ENCODE peak calls at places on chromosomes 6 and 20, in ten cellular contexts. B, I, P, A, W, T, O, K, G and L are unnamed samples.

GRCh38 chr6:13695217-13695616 is 16.4 kb downstream of the RANBP9 start:
- DNase-seq in B (no peak), I (no peak), P (no peak), A (no peak), W (no peak), T (no peak), O (no peak), K (no peak), G (no peak), L (no peak)

GRCh38 chr20:58659841-58660240 is 8.8 kb downstream of the STX16 start:
- DNase-seq in B (no peak), I (no peak), P (peak; percentile 15), A (no peak), W (no peak), T (no peak), O (no peak), K (no peak), G (no peak), L (no peak)

GRCh38 chr20:47358052-47358671 is 1.7 kb upstream of the ZMYND8 start:
- DNase-seq in B (no peak), I (no peak), P (no peak), A (no peak), W (no peak), T (no peak), O (no peak), K (peak; percentile 17), G (no peak), L (peak; percentile 65)

GRCh38 chr6:142605922-142606321 is 304.1 kb downstream of the ADGRG6 start:
- DNase-seq in B (no peak), I (no peak), P (no peak), A (no peak), W (no peak), T (no peak), O (no peak), K (no peak), G (peak; percentile 36), L (no peak)

GRCh38 chr20:38250607-38251006 is 9.9 kb downstream of the KIAA1755 start:
- DNase-seq in B (no peak), I (no peak), P (no peak), A (no peak), W (no peak), T (no peak), O (no peak), K (no peak), G (peak; percentile 84), L (no peak)

GRCh38 chr6:159977242-159978214 is 8.6 kb downstream of the IGF2R start:
- DNase-seq in B (no peak), I (no peak), P (no peak), A (no peak), W (no peak), T (no peak), O (peak; percentile 79), K (peak; percentile 66), G (no peak), L (peak; percentile 11)

GRCh38 chr6:37946021-37946420 is 126.5 kb downstream of the ZFAND3 start:
- DNase-seq in B (no peak), I (no peak), P (no peak), A (no peak), W (no peak), T (no peak), O (no peak), K (no peak), G (no peak), L (no peak)

GRCh38 chr20:9323622-9324021 is 190.8 kb upstream of the LAMP5 start:
- DNase-seq in B (no peak), I (peak; percentile 40), P (no peak), A (no peak), W (no peak), T (peak; percentile 13), O (no peak), K (no peak), G (no peak), L (no peak)

GRCh38 chr20:327946-328563 is 2.7 kb downstream of the SOX12 start:
- DNase-seq in B (no peak), I (no peak), P (no peak), A (no peak), W (no peak), T (no peak), O (no peak), K (no peak), G (peak; percentile 41), L (no peak)

GRCh38 chr20:329325-329695 is 4.0 kb downstream of the SOX12 start:
- DNase-seq in B (no peak), I (no peak), P (no peak), A (no peak), W (no peak), T (no peak), O (no peak), K (no peak), G (peak; percentile 31), L (no peak)

GRCh38 chr20:327041-327945 is 1.9 kb downstream of the SOX12 start:
- DNase-seq in B (peak; percentile 93), I (peak; percentile 89), P (peak; percentile 78), A (peak; percentile 84), W (peak; percentile 66), T (peak; percentile 76), O (peak; percentile 88), K (peak; percentile 85), G (peak; percentile 97), L (peak; percentile 88)

GRCh38 chr20:329851-330232 is 4.5 kb downstream of the SOX12 start:
- DNase-seq in B (no peak), I (no peak), P (no peak), A (peak; percentile 18), W (no peak), T (no peak), O (no peak), K (no peak), G (no peak), L (no peak)

DNA sequence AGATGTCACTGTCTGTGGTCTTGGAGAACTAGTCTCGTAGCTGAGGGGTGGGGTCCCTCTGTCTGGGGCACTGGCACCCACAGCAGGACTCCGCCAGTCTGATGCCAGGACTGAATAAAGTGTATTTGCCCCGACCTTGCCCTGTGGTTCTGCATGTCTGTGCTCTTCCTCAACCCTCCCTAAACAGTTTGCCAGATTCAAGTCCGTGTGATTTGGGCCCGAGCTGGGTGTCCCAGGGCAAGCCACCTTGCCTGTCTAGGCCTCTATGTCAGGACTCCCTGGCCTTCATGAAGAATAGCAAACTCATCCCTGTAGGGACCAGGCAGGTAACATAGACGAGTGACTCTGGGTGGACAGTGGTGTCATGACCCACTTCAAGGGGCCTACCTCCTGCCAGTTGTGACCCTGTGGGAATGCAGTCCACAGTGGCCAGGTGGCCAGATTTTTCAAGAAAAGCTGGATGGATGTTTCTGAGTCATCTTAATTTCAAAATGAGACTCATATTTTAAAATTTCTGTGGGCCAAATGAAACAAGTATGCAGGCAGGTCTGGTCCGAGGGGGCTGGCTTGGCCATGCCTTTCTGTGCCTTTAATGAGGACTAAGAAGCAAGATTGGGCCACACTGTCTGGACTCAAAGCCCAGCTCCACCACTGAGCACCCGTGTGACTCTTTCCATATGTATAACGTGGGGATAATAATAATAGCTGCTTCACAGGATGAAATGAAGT is 3.4 kb downstream of the SOX12 start:
- DNase-seq in B (no peak), I (no peak), P (no peak), A (no peak), W (no peak), T (no peak), O (no peak), K (no peak), G (no peak), L (no peak)
- TF ChIP-seq POLR2A in B (no peak), I (peak; percentile 22), P (no peak), A (no peak), W (no peak), T (no peak), O (no peak), K (no peak), G (no peak), L (no peak)

DNA sequence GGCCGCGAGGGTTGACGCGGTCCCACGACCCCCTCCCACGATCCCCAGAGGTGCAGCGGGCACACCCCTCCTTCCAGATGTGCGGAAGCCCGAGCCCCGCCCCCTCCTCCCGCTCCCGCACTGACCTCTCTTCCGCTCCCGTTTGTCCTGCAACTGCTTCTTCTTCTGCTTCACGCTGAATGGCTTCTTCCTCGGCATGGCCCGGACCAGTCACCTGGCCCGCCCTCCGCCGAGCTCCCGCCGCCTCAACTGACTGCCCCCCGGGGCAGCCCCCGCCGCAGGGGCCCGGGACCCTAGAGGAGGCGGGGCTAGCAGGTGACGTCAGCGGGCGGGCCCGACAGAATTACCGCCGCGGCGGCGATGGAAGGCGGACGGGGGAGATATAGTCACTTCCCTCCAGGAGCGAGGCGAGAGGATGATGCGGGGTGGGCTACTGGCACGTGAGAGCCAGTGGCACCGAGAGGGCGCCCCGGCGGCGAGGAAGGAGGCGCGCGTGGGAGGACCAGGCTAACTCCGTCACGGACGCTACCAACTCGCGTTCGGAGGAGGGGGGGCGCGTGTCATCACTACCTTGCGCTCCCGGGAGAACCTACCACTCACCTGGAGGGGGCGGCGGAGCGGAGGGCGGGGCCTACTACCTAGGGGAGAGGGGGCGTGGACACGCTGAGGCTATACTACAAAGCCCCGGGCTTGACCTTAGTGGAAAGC is at the start of gene GNL1:
- DNase-seq in B (peak; percentile 95), I (peak; percentile 80), P (peak; percentile 100), A (peak; percentile 99), W (peak; percentile 94), T (peak; percentile 68), O (peak; percentile 97), K (peak; percentile 97), G (peak; percentile 93), L (peak; percentile 96)
- TF ChIP-seq POLR2A in B (peak; percentile 56), I (no peak), P (peak; percentile 11), A (no peak), W (no peak), T (peak; percentile 32), O (no peak), K (no peak), G (peak; percentile 52), L (no peak)

GRCh38 chr6:21594427-21595264 is 1.1 kb downstream of the SOX4 start:
- DNase-seq in B (peak; percentile 63), I (peak; percentile 17), P (peak; percentile 23), A (peak; percentile 60), W (peak; percentile 44), T (peak; percentile 46), O (peak; percentile 68), K (peak; percentile 64), G (peak; percentile 82), L (peak; percentile 60)

GRCh38 chr6:21597243-21597682 is 3.7 kb downstream of the SOX4 start:
- DNase-seq in B (no peak), I (no peak), P (no peak), A (no peak), W (no peak), T (no peak), O (no peak), K (no peak), G (no peak), L (no peak)

GRCh38 chr6:21595265-21595950 is 1.9 kb downstream of the SOX4 start:
- DNase-seq in B (peak; percentile 41), I (no peak), P (no peak), A (peak; percentile 45), W (peak; percentile 51), T (no peak), O (peak; percentile 45), K (peak; percentile 46), G (peak; percentile 58), L (peak; percentile 31)

GRCh38 chr6:21596379-21597242 is 3.1 kb downstream of the SOX4 start:
- DNase-seq in B (peak; percentile 52), I (peak; percentile 33), P (peak; percentile 22), A (peak; percentile 40), W (peak; percentile 36), T (peak; percentile 59), O (peak; percentile 55), K (peak; percentile 40), G (peak; percentile 63), L (peak; percentile 33)

GRCh38 chr6:21595951-21596378 is 2.4 kb downstream of the SOX4 start:
- DNase-seq in B (peak; percentile 42), I (no peak), P (no peak), A (peak; percentile 23), W (no peak), T (no peak), O (peak; percentile 42), K (no peak), G (no peak), L (no peak)
- TF ChIP-seq POLR2A in B (no peak), I (no peak), P (no peak), A (no peak), W (no peak), T (no peak), O (no peak), K (no peak), G (no peak), L (no peak)

DNA sequence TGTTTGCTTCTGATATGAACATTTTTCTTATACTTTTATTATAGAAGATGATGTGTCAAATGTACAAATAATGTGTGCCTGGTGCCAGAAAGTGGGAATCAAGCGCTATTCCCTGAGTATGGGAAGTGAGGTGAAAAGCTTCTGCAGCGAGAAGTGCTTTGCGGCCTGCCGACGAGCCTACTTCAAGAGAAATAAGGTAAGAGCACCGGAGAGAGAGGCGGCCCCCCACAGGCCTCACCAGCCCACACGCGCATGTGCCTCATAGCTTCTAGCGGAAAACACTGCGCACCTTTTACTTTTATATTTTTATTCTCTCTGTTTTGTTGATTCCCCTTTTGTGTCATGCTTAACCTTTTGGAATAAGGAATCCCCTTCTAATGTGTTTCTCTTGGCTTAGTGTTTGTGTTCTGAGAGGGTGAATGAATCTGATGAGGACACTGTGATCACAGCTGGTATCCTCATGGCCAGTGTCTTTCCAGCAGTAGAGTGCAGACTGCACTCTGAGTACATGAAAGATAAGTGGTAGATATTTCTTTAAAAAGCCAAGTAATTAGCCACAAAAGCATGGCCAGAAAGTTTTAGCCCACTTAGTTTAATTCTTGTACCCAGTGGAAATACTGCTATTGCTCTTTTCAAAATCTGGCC is 43.6 kb downstream of the SOBP start:
- DNase-seq in B (no peak), I (no peak), P (no peak), A (no peak), W (no peak), T (no peak), O (peak; percentile 32), K (no peak), G (no peak), L (no peak)
- TF ChIP-seq POLR2A in B (no peak), I (no peak), P (no peak), A (no peak), W (no peak), T (no peak), O (no peak), K (no peak), G (no peak), L (no peak)